ENCODE peak calls at places on chromosomes 5 and 9, in five cellular contexts. One of them, this sample, is unnamed.

GRCh38 chr9:134396825-134397224 is 70.6 kb downstream of the RXRA start:
- DNase-seq in heart left ventricle: no peak
- DNase-seq in mucosa of gallbladder: no peak
- DNase-seq in HuH-7: no peak
- DNase-seq in iPS-NIHi11: no peak
- DNase-seq in this sample: no peak

GRCh38 chr9:5834214-5834613 is 1.3 kb upstream of the ERMP1 start:
- DNase-seq in heart left ventricle: no peak
- DNase-seq in mucosa of gallbladder: no peak
- DNase-seq in HuH-7: no peak
- DNase-seq in iPS-NIHi11: no peak
- DNase-seq in this sample: no peak

GRCh38 chr9:5531251-5531972 is 21.1 kb downstream of the PDCD1LG2 start:
- DNase-seq in heart left ventricle: no peak
- DNase-seq in mucosa of gallbladder: no peak
- DNase-seq in HuH-7: no peak
- DNase-seq in iPS-NIHi11: no peak
- DNase-seq in this sample: no peak

GRCh38 chr5:6574111-6574510 is 58.7 kb downstream of the NSUN2 start:
- DNase-seq in heart left ventricle: no peak
- DNase-seq in mucosa of gallbladder: no peak
- DNase-seq in HuH-7: no peak
- DNase-seq in iPS-NIHi11: no peak
- DNase-seq in this sample: no peak

GRCh38 chr9:91127653-91128052 is 234.1 kb downstream of the AUH start:
- DNase-seq in heart left ventricle: no peak
- DNase-seq in mucosa of gallbladder: no peak
- DNase-seq in HuH-7: no peak
- DNase-seq in iPS-NIHi11: no peak
- DNase-seq in this sample: no peak

GRCh38 chr5:177090813-177091212 is 4.1 kb downstream of the FGFR4 start:
- DNase-seq in heart left ventricle: no peak
- DNase-seq in mucosa of gallbladder: no peak
- DNase-seq in HuH-7: no peak
- DNase-seq in iPS-NIHi11: no peak
- DNase-seq in this sample: no peak

GRCh38 chr5:117682416-117682815 is 1107.8 kb upstream of the SEMA6A start:
- DNase-seq in heart left ventricle: no peak
- DNase-seq in mucosa of gallbladder: no peak
- DNase-seq in HuH-7: no peak
- DNase-seq in iPS-NIHi11: no peak
- DNase-seq in this sample: no peak

GRCh38 chr9:14428781-14429230 is 114.9 kb upstream of the NFIB start:
- DNase-seq in heart left ventricle: peak
- DNase-seq in mucosa of gallbladder: peak
- DNase-seq in HuH-7: peak
- DNase-seq in iPS-NIHi11: peak
- DNase-seq in this sample: peak

GRCh38 chr9:136474021-136474640 is 8.7 kb downstream of the SEC16A start:
- DNase-seq in heart left ventricle: no peak
- DNase-seq in mucosa of gallbladder: no peak
- DNase-seq in HuH-7: no peak
- DNase-seq in iPS-NIHi11: no peak
- DNase-seq in this sample: no peak

GRCh38 chr5:159163027-159163699 is 46.2 kb downstream of the RNF145 start:
- DNase-seq in heart left ventricle: no peak
- DNase-seq in mucosa of gallbladder: no peak
- DNase-seq in HuH-7: no peak
- DNase-seq in iPS-NIHi11: no peak
- DNase-seq in this sample: no peak

GRCh38 chr9:77901038-77901437 is 130.6 kb downstream of the GNAQ start:
- DNase-seq in heart left ventricle: no peak
- DNase-seq in mucosa of gallbladder: no peak
- DNase-seq in HuH-7: no peak
- DNase-seq in iPS-NIHi11: no peak
- DNase-seq in this sample: no peak

GRCh38 chr5:129243058-129243457 is 148.5 kb downstream of the ISOC1 start:
- DNase-seq in heart left ventricle: no peak
- DNase-seq in mucosa of gallbladder: no peak
- DNase-seq in HuH-7: no peak
- DNase-seq in iPS-NIHi11: no peak
- DNase-seq in this sample: no peak